ENCODE peak calls at places on chromosome 15, in four cellular contexts. Y is lower lobe of right lung, M is WTC11, R is OCI-LY7. X is an unnamed sample.

GRCh38 chr15:66588537-66588936 is 22.7 kb upstream of the LCTL start:
- DNase-seq in M (peak), Y (peak), R (peak), X (no peak)

GRCh38 chr15:69926011-69926410 is 171.7 kb downstream of the TLE3 start:
- DNase-seq in Y (no peak), M (no peak), R (no peak), X (no peak)

GRCh38 chr15:82312611-82313349 is 36.5 kb downstream of the GOLGA6L10 start:
- DNase-seq in M (no peak), R (no peak), Y (no peak), X (no peak)

GRCh38 chr15:58065011-58065444 is 483 bp downstream of the ALDH1A2 start:
- DNase-seq in Y (peak), R (no peak), M (peak), X (no peak)

GRCh38 chr15:91302588-91303439 is 202.8 kb downstream of the SV2B start:
- DNase-seq in Y (no peak), R (peak), M (peak), X (peak)

GRCh38 chr15:93378547-93378946 is 289.5 kb upstream of the RGMA start:
- DNase-seq in R (no peak), M (no peak), Y (no peak), X (no peak)

GRCh38 chr15:76465728-76466127 is 129.2 kb downstream of the ISL2 start:
- DNase-seq in R (no peak), Y (no peak), M (no peak), X (no peak)

GRCh38 chr15:101012326-101013040 is 93.3 kb downstream of the LRRK1 start:
- DNase-seq in R (no peak), M (no peak), Y (no peak), X (no peak)

GRCh38 chr15:33059184-33059583 is 135.3 kb downstream of the FMN1 start:
- DNase-seq in M (no peak), R (no peak), Y (no peak), X (no peak)

GRCh38 chr15:95132774-95133173 is 901.4 kb downstream of the MCTP2 start:
- DNase-seq in M (no peak), R (no peak), Y (no peak), X (no peak)

GRCh38 chr15:98537516-98538060 is 110.8 kb upstream of the IGF1R start:
- DNase-seq in R (no peak), M (no peak), Y (no peak), X (no peak)

GRCh38 chr15:35444557-35445204 is 101.3 kb downstream of the DPH6 start:
- DNase-seq in M (no peak), R (peak), Y (no peak), X (peak)

GRCh38 chr15:60391722-60392340 is 6.0 kb downstream of the ANXA2 start:
- DNase-seq in M (no peak), R (no peak), Y (no peak), X (no peak)

GRCh38 chr15:40894689-40895308 is 549 bp downstream of the VPS18 start:
- DNase-seq in R (peak), Y (peak), M (peak), X (peak)

GRCh38 chr15:99434506-99435137 is 131.2 kb upstream of the MEF2A start:
- DNase-seq in Y (no peak), M (no peak), R (no peak), X (no peak)

GRCh38 chr15:73683624-73684536 is at the start of gene CD276:
- DNase-seq in M (peak), R (no peak), Y (peak), X (peak)
- TF ChIP-seq CTCF in M (no peak), R (no peak), Y (peak), X (no peak)

DNA sequence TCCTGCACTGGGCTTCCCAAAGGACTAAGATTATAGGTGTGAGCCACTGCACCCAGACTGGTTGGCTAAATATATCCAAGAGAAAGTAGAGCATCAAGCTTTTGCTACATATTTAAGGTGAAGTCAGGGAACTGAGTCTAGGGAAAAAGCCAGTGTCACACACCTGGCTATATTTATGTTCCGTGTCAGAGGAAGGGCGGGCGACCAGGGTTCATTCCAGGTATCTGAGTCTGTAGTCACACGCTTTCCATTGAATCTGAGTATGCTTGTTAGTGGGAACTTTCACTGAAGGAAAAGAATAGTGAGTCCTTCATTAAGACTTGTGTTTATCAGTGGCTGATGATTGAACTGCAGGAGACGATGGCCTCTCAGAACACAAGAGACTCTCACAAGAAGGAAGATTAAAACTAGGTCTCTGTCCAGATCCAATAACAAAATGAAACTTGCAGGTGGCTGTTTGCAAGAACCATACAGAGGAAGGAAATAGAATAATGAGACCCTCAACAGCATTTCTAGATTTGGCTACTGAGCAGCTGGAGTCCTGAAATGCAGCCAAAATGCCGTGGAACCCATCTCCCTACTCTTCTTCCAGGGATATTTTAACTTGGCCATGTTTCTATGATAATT is 276.3 kb downstream of the THSD4 start:
- DNase-seq in Y (no peak), M (no peak), R (peak), X (no peak)
- TF ChIP-seq CTCF in Y (no peak), M (no peak), R (no peak), X (no peak)

DNA sequence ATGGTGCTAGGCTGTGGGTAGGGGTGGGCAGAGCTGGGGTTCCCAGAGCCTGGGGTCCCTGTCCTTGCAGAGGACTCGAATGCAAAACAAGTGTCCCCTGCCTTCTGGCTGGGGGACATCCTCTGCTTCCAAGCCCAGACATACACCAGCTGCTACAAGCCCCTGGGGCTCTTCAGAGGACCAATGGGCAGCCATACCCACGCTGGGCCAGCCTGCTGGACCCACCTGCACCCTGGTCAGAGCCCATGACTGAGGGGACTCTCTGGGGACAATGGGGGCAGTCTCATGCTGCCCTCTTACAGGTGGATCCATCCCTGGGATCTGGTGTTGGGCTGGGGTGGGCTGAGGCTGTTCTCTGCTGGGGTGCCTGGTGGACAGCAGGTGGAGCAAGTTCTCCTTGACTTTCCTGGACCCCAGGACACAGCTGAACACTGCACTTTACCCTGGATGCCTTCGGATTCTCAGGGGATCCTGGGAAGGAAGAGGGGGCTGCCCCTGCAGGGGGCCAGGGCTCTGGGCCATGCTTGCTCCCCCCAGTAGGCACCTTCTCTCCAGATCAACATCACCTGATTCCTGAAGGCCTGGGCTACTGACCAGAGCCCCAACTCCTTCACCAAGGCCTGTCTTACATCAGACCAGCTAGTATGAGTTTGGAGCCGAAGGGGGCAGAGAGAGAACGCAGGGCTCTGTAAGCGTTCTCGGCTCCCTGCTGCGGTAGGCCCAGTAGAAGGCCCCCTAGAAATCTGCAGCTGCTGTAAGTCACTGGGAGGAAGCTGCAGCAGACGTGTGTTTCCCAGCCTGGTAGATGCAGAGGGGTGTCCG is 7.2 kb upstream of the COMMD4 start:
- DNase-seq in M (no peak), R (no peak), Y (no peak), X (no peak)
- TF ChIP-seq CTCF in M (no peak), R (peak), Y (no peak), X (no peak)

GRCh38 chr15:29656636-29657475 is 165.4 kb downstream of the TJP1 start:
- DNase-seq in M (peak), Y (no peak), R (no peak), X (no peak)
- TF ChIP-seq CTCF in M (no peak), Y (no peak), R (no peak), X (no peak)